ENCODE peak calls at places on chromosomes 16 and 17, in five cellular contexts. S, G, Y, J and U are unnamed samples.

GRCh38 chr16:89909777-89910716 is 8.6 kb upstream of the MC1R start:
- DNase-seq in J (peak; percentile 60), S (no peak), Y (peak; percentile 93), G (no peak), U (peak; percentile 84)

GRCh38 chr17:47693667-47694017 is 319 bp upstream of the TBKBP1 start:
- DNase-seq in G (no peak), S (no peak), Y (no peak), J (no peak), U (no peak)

GRCh38 chr16:68287276-68288251 is 23.2 kb downstream of the SLC7A6OS start:
- DNase-seq in Y (no peak), S (no peak), G (no peak), J (no peak), U (no peak)

GRCh38 chr17:29645516-29646051 is 22.9 kb upstream of the CORO6 start:
- DNase-seq in Y (no peak), J (no peak), S (no peak), G (no peak), U (no peak)

GRCh38 chr16:4371481-4372314 is at the start of gene VASN:
- DNase-seq in S (no peak), G (no peak), Y (peak; percentile 93), J (peak; percentile 59), U (peak; percentile 96)

GRCh38 chr16:67311607-67312449 is 14.7 kb downstream of the KCTD19 start:
- DNase-seq in Y (no peak), J (peak; percentile 28), G (peak; percentile 93), S (no peak), U (peak; percentile 18)

GRCh38 chr17:75348386-75349012 is 57.0 kb downstream of the GRB2 start:
- DNase-seq in G (no peak), S (no peak), Y (no peak), J (no peak), U (no peak)

GRCh38 chr16:59632266-59632855 is 898.2 kb upstream of the GOT2 start:
- DNase-seq in J (no peak), G (no peak), Y (no peak), S (no peak), U (no peak)

GRCh38 chr17:28385037-28385797 is 13.7 kb downstream of the SARM1 start:
- DNase-seq in Y (no peak), S (no peak), G (no peak), J (no peak), U (no peak)

GRCh38 chr17:55314784-55315491 is 50.2 kb downstream of the HLF start:
- DNase-seq in G (no peak), Y (no peak), S (no peak), J (no peak), U (no peak)

GRCh38 chr17:31113939-31114338 is 19.2 kb downstream of the NF1 start:
- DNase-seq in G (no peak), S (no peak), Y (no peak), J (no peak), U (no peak)

GRCh38 chr17:9886141-9886930 is 18.7 kb downstream of the RCVRN start:
- DNase-seq in J (no peak), S (no peak), G (no peak), Y (no peak), U (no peak)

GRCh38 chr17:28563475-28563874 is 7.8 kb downstream of the PIGS start:
- DNase-seq in G (no peak), S (no peak), Y (no peak), J (peak; percentile 73), U (no peak)

GRCh38 chr17:82152114-82152513 is 54.1 kb upstream of the FASN start:
- DNase-seq in S (no peak), Y (no peak), G (no peak), J (no peak), U (no peak)

GRCh38 chr16:75703341-75703740 is 2.1 kb upstream of the DUXB start:
- DNase-seq in Y (no peak), S (no peak), J (no peak), G (no peak), U (no peak)

GRCh38 chr16:22001591-22001990 is 675 bp upstream of the PDZD9 start:
- DNase-seq in S (no peak), G (no peak), Y (no peak), J (no peak), U (no peak)

GRCh38 chr17:19332371-19333131 is 30.0 kb downstream of the B9D1 start:
- DNase-seq in S (no peak), G (no peak), J (no peak), Y (no peak), U (no peak)

GRCh38 chr16:740764-741505 is at the start of gene CIAO3:
- DNase-seq in G (peak; percentile 60), Y (peak; percentile 99), J (peak; percentile 79), S (peak; percentile 90), U (peak; percentile 94)

GRCh38 chr17:7266784-7267183 is 4.5 kb upstream of the CLDN7 start:
- DNase-seq in S (no peak), J (no peak), G (no peak), Y (no peak), U (no peak)

GRCh38 chr16:77680496-77680895 is 41.8 kb upstream of the NUDT7 start:
- DNase-seq in G (no peak), J (no peak), Y (no peak), S (no peak), U (no peak)

GRCh38 chr17:55774834-55775233 is 24.0 kb downstream of the PCTP start:
- DNase-seq in Y (no peak), J (peak; percentile 50), S (no peak), G (no peak), U (no peak)

GRCh38 chr17:5821057-5821456 is 236.7 kb upstream of the NLRP1 start:
- DNase-seq in Y (peak; percentile 14), S (no peak), G (no peak), J (peak; percentile 26), U (no peak)

GRCh38 chr17:82439194-82439828 is 11.2 kb downstream of the CYBC1 start:
- DNase-seq in S (no peak), Y (no peak), G (no peak), J (no peak), U (no peak)

GRCh38 chr17:27294689-27295630 is 1.0 kb downstream of the WSB1 start:
- DNase-seq in Y (no peak), S (no peak), J (peak; percentile 31), G (peak; percentile 66), U (peak; percentile 21)

GRCh38 chr17:2901582-2901981 is 105.3 kb downstream of the RAP1GAP2 start:
- DNase-seq in J (no peak), S (no peak), G (no peak), Y (no peak), U (no peak)

GRCh38 chr17:66711936-66712335 is 123.0 kb upstream of the CACNG5 start:
- DNase-seq in J (peak; percentile 71), S (no peak), G (no peak), Y (no peak), U (no peak)

GRCh38 chr17:13429201-13429600 is 172.5 kb downstream of the HS3ST3A1 start:
- DNase-seq in S (no peak), Y (no peak), G (no peak), J (no peak), U (no peak)

GRCh38 chr16:88298166-88298881 is 84.4 kb upstream of the ZNF469 start:
- DNase-seq in S (no peak), J (no peak), Y (no peak), G (no peak), U (no peak)

GRCh38 chr17:35694906-35695305 is 36.5 kb upstream of the RASL10B start:
- DNase-seq in Y (no peak), J (no peak), G (no peak), S (no peak), U (no peak)

GRCh38 chr16:81723098-81723723 is 55.9 kb upstream of the PLCG2 start:
- DNase-seq in Y (no peak), J (peak; percentile 86), S (peak; percentile 80), G (peak; percentile 62), U (peak; percentile 72)

GRCh38 chr16:89113661-89114060 is 20.0 kb downstream of the ACSF3 start:
- DNase-seq in S (no peak), J (no peak), G (no peak), Y (no peak), U (no peak)

GRCh38 chr17:31679667-31680066 is 179.4 kb downstream of the COPRS start:
- DNase-seq in G (no peak), J (no peak), S (no peak), Y (no peak), U (no peak)

GRCh38 chr16:64238576-64238975 is 883.3 kb downstream of the CDH11 start:
- DNase-seq in G (no peak), S (no peak), J (no peak), Y (no peak), U (no peak)

GRCh38 chr17:82204831-82205719 is 7.6 kb downstream of the CCDC57 start:
- DNase-seq in G (no peak), J (no peak), S (no peak), Y (no peak), U (no peak)

GRCh38 chr16:80586476-80586875 is 45.7 kb downstream of the DYNLRB2 start:
- DNase-seq in J (no peak), S (no peak), Y (no peak), G (no peak), U (no peak)
- TF ChIP-seq SUZ12 in J (no peak), S (no peak), Y (no peak), G (no peak), U (no peak)

GRCh38 chr17:1462164-1463112 is 6.4 kb upstream of the CRK start:
- DNase-seq in J (no peak), G (no peak), Y (no peak), S (no peak), U (no peak)
- TF ChIP-seq SUZ12 in J (no peak), G (no peak), Y (no peak), S (no peak), U (no peak)

DNA sequence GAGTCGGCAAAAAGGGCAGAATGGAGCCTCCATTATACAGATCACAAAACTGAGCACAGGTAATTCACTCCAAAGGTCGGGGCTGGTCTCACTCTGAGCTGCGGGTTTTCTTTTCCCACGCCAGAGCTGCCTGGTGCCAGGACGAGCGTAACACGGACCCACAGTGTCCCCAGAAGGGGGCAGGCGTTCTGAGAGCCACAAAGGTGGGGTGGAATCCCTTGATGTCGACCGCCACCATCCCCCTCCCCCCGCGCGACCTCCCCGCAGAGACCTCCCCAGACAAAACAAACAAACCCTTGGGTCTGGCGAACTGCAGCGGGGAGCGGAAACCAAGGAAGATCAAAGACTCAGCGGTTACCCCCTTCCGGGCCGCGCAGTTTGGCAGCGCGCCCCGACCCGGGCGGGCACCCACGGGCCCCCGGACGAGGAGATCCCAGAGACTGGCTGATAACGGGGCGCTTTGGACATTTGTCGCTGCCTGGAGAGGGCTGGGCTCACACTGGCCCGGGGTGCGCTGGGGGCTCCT is 793 bp upstream of the NKD1 start:
- DNase-seq in J (peak; percentile 94), S (no peak), G (peak; percentile 5), Y (peak; percentile 66), U (peak; percentile 39)
- TF ChIP-seq SUZ12 in J (no peak), S (no peak), G (no peak), Y (no peak), U (no peak)

GRCh38 chr17:50689251-50689650 is 18.5 kb downstream of the ANKRD40 start:
- DNase-seq in G (no peak), S (no peak), J (no peak), Y (no peak), U (no peak)
- TF ChIP-seq SUZ12 in G (no peak), S (no peak), J (no peak), Y (no peak), U (no peak)